ENCODE peak calls at places on chromosomes 1 and 21, in four cellular contexts. One of them, this sample, is unnamed.

GRCh38 chr1:173920868-173921267 is 3.7 kb upstream of the SERPINC1 start:
- DNase-seq in stimulated activated CD4-positive, alpha-beta T cell treated with anti-CD3 and anti-CD28 coated beads, Interleukin-1b, Interleukin-23, amount 100 ng/mL, for 24 hours: no peak
- DNase-seq in iPS-NIHi11: no peak
- DNase-seq in Right ventricle myocardium superior: no peak
- DNase-seq in this sample: no peak

GRCh38 chr1:204476563-204476962 is 18.0 kb downstream of the PIK3C2B start:
- DNase-seq in stimulated activated CD4-positive, alpha-beta T cell treated with anti-CD3 and anti-CD28 coated beads, Interleukin-1b, Interleukin-23, amount 100 ng/mL, for 24 hours: no peak
- DNase-seq in iPS-NIHi11: no peak
- DNase-seq in Right ventricle myocardium superior: no peak
- DNase-seq in this sample: no peak

GRCh38 chr1:87683557-87683956 is 354.9 kb downstream of the LMO4 start:
- DNase-seq in iPS-NIHi11: no peak
- DNase-seq in Right ventricle myocardium superior: no peak
- DNase-seq in stimulated activated CD4-positive, alpha-beta T cell treated with anti-CD3 and anti-CD28 coated beads, Interleukin-1b, Interleukin-23, amount 100 ng/mL, for 24 hours: no peak
- DNase-seq in this sample: no peak

GRCh38 chr1:87765686-87766085 is 437.0 kb downstream of the LMO4 start:
- DNase-seq in iPS-NIHi11: no peak
- DNase-seq in stimulated activated CD4-positive, alpha-beta T cell treated with anti-CD3 and anti-CD28 coated beads, Interleukin-1b, Interleukin-23, amount 100 ng/mL, for 24 hours: no peak
- DNase-seq in Right ventricle myocardium superior: no peak
- DNase-seq in this sample: no peak

GRCh38 chr1:167899253-167899681 is 14.7 kb downstream of the ADCY10 start:
- DNase-seq in stimulated activated CD4-positive, alpha-beta T cell treated with anti-CD3 and anti-CD28 coated beads, Interleukin-1b, Interleukin-23, amount 100 ng/mL, for 24 hours: no peak
- DNase-seq in Right ventricle myocardium superior: peak
- DNase-seq in iPS-NIHi11: no peak
- DNase-seq in this sample: no peak

GRCh38 chr1:102772831-102773230 is 335.5 kb downstream of the COL11A1 start:
- DNase-seq in iPS-NIHi11: peak
- DNase-seq in Right ventricle myocardium superior: no peak
- DNase-seq in stimulated activated CD4-positive, alpha-beta T cell treated with anti-CD3 and anti-CD28 coated beads, Interleukin-1b, Interleukin-23, amount 100 ng/mL, for 24 hours: no peak
- DNase-seq in this sample: no peak

GRCh38 chr1:230113605-230114241 is 46.7 kb downstream of the GALNT2 start:
- DNase-seq in iPS-NIHi11: no peak
- DNase-seq in stimulated activated CD4-positive, alpha-beta T cell treated with anti-CD3 and anti-CD28 coated beads, Interleukin-1b, Interleukin-23, amount 100 ng/mL, for 24 hours: no peak
- DNase-seq in Right ventricle myocardium superior: no peak
- DNase-seq in this sample: no peak

GRCh38 chr1:43552813-43553212 is 22.1 kb downstream of the PTPRF start:
- DNase-seq in iPS-NIHi11: no peak
- DNase-seq in stimulated activated CD4-positive, alpha-beta T cell treated with anti-CD3 and anti-CD28 coated beads, Interleukin-1b, Interleukin-23, amount 100 ng/mL, for 24 hours: no peak
- DNase-seq in Right ventricle myocardium superior: peak
- DNase-seq in this sample: no peak

GRCh38 chr1:226548281-226549093 is at the start of gene STUM:
- DNase-seq in stimulated activated CD4-positive, alpha-beta T cell treated with anti-CD3 and anti-CD28 coated beads, Interleukin-1b, Interleukin-23, amount 100 ng/mL, for 24 hours: no peak
- DNase-seq in Right ventricle myocardium superior: no peak
- DNase-seq in iPS-NIHi11: peak
- DNase-seq in this sample: peak

GRCh38 chr1:91092503-91092902 is 70.7 kb upstream of the ZNF644 start:
- DNase-seq in Right ventricle myocardium superior: no peak
- DNase-seq in iPS-NIHi11: no peak
- DNase-seq in stimulated activated CD4-positive, alpha-beta T cell treated with anti-CD3 and anti-CD28 coated beads, Interleukin-1b, Interleukin-23, amount 100 ng/mL, for 24 hours: no peak
- DNase-seq in this sample: no peak

GRCh38 chr1:99749948-99750347 is 16.5 kb downstream of the FRRS1 start:
- DNase-seq in stimulated activated CD4-positive, alpha-beta T cell treated with anti-CD3 and anti-CD28 coated beads, Interleukin-1b, Interleukin-23, amount 100 ng/mL, for 24 hours: no peak
- DNase-seq in Right ventricle myocardium superior: no peak
- DNase-seq in iPS-NIHi11: no peak
- DNase-seq in this sample: no peak

GRCh38 chr21:43306911-43307676 is 119.8 kb downstream of the SIK1 start:
- DNase-seq in stimulated activated CD4-positive, alpha-beta T cell treated with anti-CD3 and anti-CD28 coated beads, Interleukin-1b, Interleukin-23, amount 100 ng/mL, for 24 hours: no peak
- DNase-seq in iPS-NIHi11: no peak
- DNase-seq in Right ventricle myocardium superior: peak
- DNase-seq in this sample: no peak

GRCh38 chr1:115665319-115665718 is 23.5 kb downstream of the VANGL1 start:
- DNase-seq in Right ventricle myocardium superior: no peak
- DNase-seq in iPS-NIHi11: no peak
- DNase-seq in stimulated activated CD4-positive, alpha-beta T cell treated with anti-CD3 and anti-CD28 coated beads, Interleukin-1b, Interleukin-23, amount 100 ng/mL, for 24 hours: no peak
- DNase-seq in this sample: no peak

GRCh38 chr1:237042892-237043576 is 1.1 kb downstream of the RYR2 start:
- DNase-seq in stimulated activated CD4-positive, alpha-beta T cell treated with anti-CD3 and anti-CD28 coated beads, Interleukin-1b, Interleukin-23, amount 100 ng/mL, for 24 hours: no peak
- DNase-seq in Right ventricle myocardium superior: peak
- DNase-seq in iPS-NIHi11: no peak
- DNase-seq in this sample: peak

GRCh38 chr1:58816747-58817221 is 32.9 kb upstream of the JUN start:
- DNase-seq in stimulated activated CD4-positive, alpha-beta T cell treated with anti-CD3 and anti-CD28 coated beads, Interleukin-1b, Interleukin-23, amount 100 ng/mL, for 24 hours: no peak
- DNase-seq in Right ventricle myocardium superior: no peak
- DNase-seq in iPS-NIHi11: no peak
- DNase-seq in this sample: no peak

GRCh38 chr21:40020651-40021050 is 153.4 kb downstream of the PCP4 start:
- DNase-seq in stimulated activated CD4-positive, alpha-beta T cell treated with anti-CD3 and anti-CD28 coated beads, Interleukin-1b, Interleukin-23, amount 100 ng/mL, for 24 hours: no peak
- DNase-seq in Right ventricle myocardium superior: no peak
- DNase-seq in iPS-NIHi11: no peak
- DNase-seq in this sample: peak

GRCh38 chr1:219085082-219085481 is 88.6 kb upstream of the LYPLAL1 start:
- DNase-seq in iPS-NIHi11: no peak
- DNase-seq in stimulated activated CD4-positive, alpha-beta T cell treated with anti-CD3 and anti-CD28 coated beads, Interleukin-1b, Interleukin-23, amount 100 ng/mL, for 24 hours: no peak
- DNase-seq in Right ventricle myocardium superior: no peak
- DNase-seq in this sample: no peak

GRCh38 chr1:100606438-100606837 is 68.5 kb downstream of the GPR88 start:
- DNase-seq in stimulated activated CD4-positive, alpha-beta T cell treated with anti-CD3 and anti-CD28 coated beads, Interleukin-1b, Interleukin-23, amount 100 ng/mL, for 24 hours: no peak
- DNase-seq in iPS-NIHi11: no peak
- DNase-seq in Right ventricle myocardium superior: peak
- DNase-seq in this sample: no peak

GRCh38 chr1:166975361-166976129 is at the start of gene ILDR2:
- DNase-seq in stimulated activated CD4-positive, alpha-beta T cell treated with anti-CD3 and anti-CD28 coated beads, Interleukin-1b, Interleukin-23, amount 100 ng/mL, for 24 hours: peak
- DNase-seq in Right ventricle myocardium superior: peak
- DNase-seq in iPS-NIHi11: peak
- DNase-seq in this sample: peak

GRCh38 chr1:33649759-33650158 is 177.3 kb downstream of the ZSCAN20 start:
- DNase-seq in Right ventricle myocardium superior: peak
- DNase-seq in stimulated activated CD4-positive, alpha-beta T cell treated with anti-CD3 and anti-CD28 coated beads, Interleukin-1b, Interleukin-23, amount 100 ng/mL, for 24 hours: no peak
- DNase-seq in iPS-NIHi11: no peak
- DNase-seq in this sample: no peak

GRCh38 chr1:220281159-220281574 is 8.9 kb upstream of the RAB3GAP2 start:
- DNase-seq in stimulated activated CD4-positive, alpha-beta T cell treated with anti-CD3 and anti-CD28 coated beads, Interleukin-1b, Interleukin-23, amount 100 ng/mL, for 24 hours: no peak
- DNase-seq in iPS-NIHi11: peak
- DNase-seq in Right ventricle myocardium superior: no peak
- DNase-seq in this sample: no peak

GRCh38 chr1:59672851-59673574 is 141.7 kb upstream of the HOOK1 start:
- DNase-seq in stimulated activated CD4-positive, alpha-beta T cell treated with anti-CD3 and anti-CD28 coated beads, Interleukin-1b, Interleukin-23, amount 100 ng/mL, for 24 hours: no peak
- DNase-seq in iPS-NIHi11: no peak
- DNase-seq in Right ventricle myocardium superior: no peak
- DNase-seq in this sample: no peak

GRCh38 chr1:15885701-15886612 is 38.5 kb downstream of the SPEN start:
- DNase-seq in Right ventricle myocardium superior: peak
- DNase-seq in iPS-NIHi11: peak
- DNase-seq in stimulated activated CD4-positive, alpha-beta T cell treated with anti-CD3 and anti-CD28 coated beads, Interleukin-1b, Interleukin-23, amount 100 ng/mL, for 24 hours: no peak
- DNase-seq in this sample: peak

GRCh38 chr1:94693435-94693834 is 126.7 kb upstream of the SLC44A3 start:
- DNase-seq in stimulated activated CD4-positive, alpha-beta T cell treated with anti-CD3 and anti-CD28 coated beads, Interleukin-1b, Interleukin-23, amount 100 ng/mL, for 24 hours: no peak
- DNase-seq in iPS-NIHi11: no peak
- DNase-seq in Right ventricle myocardium superior: no peak
- DNase-seq in this sample: no peak

This sample was measured in mesothelial cell of epicardium.